ENCODE peak calls at places on chromosomes 12 and 14, in four cellular contexts. C is body of pancreas, I is HepG2, N is H9. D is an unnamed sample.

GRCh38 chr12:11967356-11968040 is 103.2 kb upstream of the BCL2L14 start:
- DNase-seq in C (no peak), I (no peak), N (no peak), D (no peak)

GRCh38 chr12:94558612-94559011 is 91.7 kb downstream of the TMCC3 start:
- DNase-seq in C (no peak), I (no peak), N (peak; percentile 20), D (no peak)

GRCh38 chr14:103398427-103399195 is 13.4 kb downstream of the MARK3 start:
- DNase-seq in C (peak; percentile 50), I (no peak), N (no peak), D (no peak)

GRCh38 chr12:30687265-30687986 is 8.2 kb downstream of the IPO8 start:
- DNase-seq in C (no peak), I (peak; percentile 8), N (no peak), D (no peak)

GRCh38 chr14:30317729-30318128 is 241.2 kb upstream of the G2E3 start:
- DNase-seq in C (no peak), I (peak; percentile 53), N (no peak), D (no peak)

GRCh38 chr12:89072303-89073026 is 279.8 kb downstream of the DUSP6 start:
- DNase-seq in C (no peak), I (no peak), N (no peak), D (no peak)

GRCh38 chr12:58895053-58895452 is 25.3 kb downstream of the LRIG3 start:
- DNase-seq in C (no peak), I (no peak), N (no peak), D (no peak)

GRCh38 chr12:52984136-52984535 is 22.1 kb upstream of the EIF4B start:
- DNase-seq in C (no peak), I (no peak), N (no peak), D (no peak)

GRCh38 chr14:70827366-70828151 is 18.2 kb upstream of the MAP3K9 start:
- DNase-seq in C (no peak), I (peak; percentile 41), N (no peak), D (no peak)

GRCh38 chr12:123062682-123063426 is 82.4 kb downstream of the ARL6IP4 start:
- DNase-seq in C (peak; percentile 69), I (peak; percentile 91), N (no peak), D (peak; percentile 46)

GRCh38 chr14:102236026-102236425 is 68.9 kb downstream of the MOK start:
- DNase-seq in C (no peak), I (no peak), N (no peak), D (no peak)

GRCh38 chr12:123532021-123532420 is 1.5 kb downstream of the RILPL1 start:
- DNase-seq in C (no peak), I (no peak), N (no peak), D (no peak)

GRCh38 chr12:130280226-130280625 is 57.5 kb upstream of the PIWIL1 start:
- DNase-seq in C (no peak), I (no peak), N (no peak), D (no peak)

GRCh38 chr14:29928342-29928640 is 644 bp upstream of the PRKD1 start:
- DNase-seq in C (no peak), I (no peak), N (peak; percentile 49), D (no peak)

GRCh38 chr12:92434607-92435025 is 268.2 kb upstream of the PLEKHG7 start:
- DNase-seq in C (no peak), I (no peak), N (no peak), D (no peak)

GRCh38 chr14:36478782-36479181 is 41.2 kb downstream of the NKX2-1 start:
- DNase-seq in C (no peak), I (no peak), N (no peak), D (peak; percentile 28)

GRCh38 chr14:68549966-68550705 is 242.7 kb downstream of the ZFP36L1 start:
- DNase-seq in C (no peak), I (no peak), N (no peak), D (no peak)

GRCh38 chr12:116099664-116100432 is 177.6 kb downstream of the MED13L start:
- DNase-seq in C (no peak), I (no peak), N (no peak), D (no peak)

GRCh38 chr14:75804570-75805275 is 143.7 kb downstream of the TTLL5 start:
- DNase-seq in C (no peak), I (no peak), N (no peak), D (no peak)

GRCh38 chr14:75806247-75806876 is 145.3 kb downstream of the TTLL5 start:
- DNase-seq in C (no peak), I (no peak), N (no peak), D (no peak)

GRCh38 chr14:75803768-75804167 is 142.7 kb downstream of the TTLL5 start:
- DNase-seq in C (no peak), I (no peak), N (no peak), D (no peak)

GRCh38 chr14:75805646-75806045 is 144.6 kb downstream of the TTLL5 start:
- DNase-seq in C (no peak), I (no peak), N (no peak), D (no peak)

DNA sequence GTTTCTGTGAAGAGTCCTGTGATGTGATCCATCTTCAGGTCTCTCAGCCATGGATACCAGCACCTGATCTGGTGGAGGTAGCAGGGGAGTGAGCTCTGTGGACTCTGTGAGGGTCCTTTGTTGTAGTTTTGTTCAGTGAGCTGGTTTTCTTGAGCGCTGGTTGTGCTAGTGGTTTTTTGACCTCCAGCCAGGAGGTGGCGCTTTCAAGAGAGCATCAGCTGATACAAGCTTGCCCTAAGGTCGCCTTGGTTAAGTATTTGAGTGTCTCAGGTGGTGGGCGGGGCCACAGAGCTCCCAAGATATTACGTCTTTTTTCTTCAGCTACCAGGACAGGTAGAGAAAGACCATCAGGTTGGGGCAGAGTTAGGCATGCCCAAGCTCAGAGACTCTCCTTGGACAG is 139.7 kb downstream of the TTLL5 start:
- DNase-seq in C (no peak), I (no peak), N (peak; percentile 69), D (no peak)
- TF ChIP-seq CTCF in C (no peak), I (peak; percentile 42), N (peak; percentile 66), D (no peak)

DNA sequence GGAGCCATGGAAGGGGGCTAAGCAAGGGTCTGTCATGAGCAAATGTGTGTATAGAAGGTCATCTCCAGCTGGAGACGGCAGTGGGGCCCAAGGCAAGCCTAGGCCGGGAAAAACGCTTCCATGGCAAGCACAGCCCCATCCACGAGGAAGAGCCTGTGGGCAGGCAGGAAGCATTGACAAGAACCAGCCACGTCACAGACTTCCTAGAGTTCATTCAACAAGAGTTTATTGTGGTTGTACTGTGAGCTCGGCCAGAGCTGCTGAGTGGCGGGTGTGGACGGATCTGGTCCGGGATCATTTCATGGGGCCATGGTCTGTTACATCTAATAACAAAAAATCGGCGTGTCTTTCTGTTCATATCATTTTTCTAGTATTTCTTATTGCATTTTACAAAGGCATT is 311.7 kb downstream of the TMEM121 start:
- DNase-seq in C (no peak), I (no peak), N (no peak), D (no peak)
- H3K9me3 ChIP-seq in C (no peaks in the 10 kb centered on the region), I (no peaks in the 10 kb centered on the region), N (peaks cover 92% of the 10 kb centered on the region), D (peaks cover 23% of the 10 kb centered on the region)

DNA sequence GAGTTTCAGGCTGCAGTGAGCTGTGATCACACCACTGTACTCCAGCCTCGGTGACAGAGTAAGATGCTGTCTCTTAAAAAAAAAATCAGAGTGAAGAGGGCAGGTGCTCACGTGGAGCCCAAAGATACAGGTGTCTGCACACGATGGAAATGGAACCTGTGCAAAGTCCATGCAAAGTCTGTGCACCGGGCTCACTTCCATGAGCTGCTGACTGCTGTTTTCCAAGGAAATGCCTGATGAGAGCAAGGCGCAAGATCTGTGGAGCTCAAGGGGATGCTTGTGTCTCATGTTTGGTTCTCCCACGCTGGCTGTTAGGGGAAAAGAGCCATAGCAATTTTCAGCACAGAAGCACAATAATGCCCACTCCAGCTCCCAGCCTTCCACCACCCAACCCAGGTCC is 27.7 kb upstream of the DICER1 start:
- DNase-seq in C (no peak), I (no peak), N (no peak), D (no peak)
- H3K27ac ChIP-seq in C (peak overlapping the region; percentile 70), I (no peak overlapping the region), N (no peak overlapping the region), D (no peak overlapping the region)

GRCh38 chr12:32125455-32126084 is 18.9 kb downstream of the BICD1 start:
- DNase-seq in C (no peak), I (no peak), N (no peak), D (no peak)
- TF ChIP-seq CTCF in C (no peak), I (no peak), N (no peak), D (no peak)

GRCh38 chr14:105844810-105845724 is 318.7 kb downstream of the TMEM121 start:
- DNase-seq in C (no peak), I (no peak), N (peak; percentile 14), D (no peak)

GRCh38 chr14:105845725-105846309 is 319.4 kb downstream of the TMEM121 start:
- DNase-seq in C (no peak), I (no peak), N (no peak), D (no peak)

GRCh38 chr14:105846312-105846711 is 319.9 kb downstream of the TMEM121 start:
- DNase-seq in C (no peak), I (no peak), N (no peak), D (no peak)

GRCh38 chr14:105848570-105848969 is 322.2 kb downstream of the TMEM121 start:
- DNase-seq in C (no peak), I (no peak), N (no peak), D (no peak)

DNA sequence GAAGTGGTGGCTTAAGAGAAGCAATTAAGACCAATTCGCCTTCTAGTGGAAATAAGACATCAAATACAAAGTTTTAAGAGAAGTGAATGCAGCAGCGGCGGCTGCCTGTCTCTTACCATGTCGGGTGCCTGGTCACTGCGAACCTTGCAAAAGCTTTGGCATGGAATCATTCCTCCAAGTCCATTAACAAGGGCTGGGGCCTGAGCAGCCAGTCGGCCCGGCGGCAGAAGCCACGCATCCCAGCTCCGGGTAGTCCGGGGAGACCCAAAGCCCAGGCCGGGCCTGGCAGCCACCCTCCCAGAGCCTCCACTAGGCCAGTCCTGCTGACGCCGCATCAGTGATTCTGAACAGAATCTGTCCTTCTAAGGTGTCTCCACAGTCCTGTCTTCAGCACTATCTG is 321.0 kb downstream of the TMEM121 start:
- DNase-seq in C (no peak), I (no peak), N (no peak), D (no peak)
- H3K9me3 ChIP-seq in C (no peaks in the 10 kb centered on the region), I (no peaks in the 10 kb centered on the region), N (peaks cover 92% of the 10 kb centered on the region), D (peaks cover 8% of the 10 kb centered on the region)

GRCh38 chr12:24911284-24911791 is 37.6 kb downstream of the BCAT1 start:
- DNase-seq in C (no peak), I (peak; percentile 94), N (no peak), D (no peak)
- H3K27ac ChIP-seq in C (peak overlapping the region; percentile 50), I (peak overlapping the region; percentile 90), N (no peak overlapping the region), D (no peak overlapping the region)

GRCh38 chr12:49019435-49020317 is 1.1 kb upstream of the PRKAG1 start:
- DNase-seq in C (no peak), I (peak; percentile 39), N (peak; percentile 75), D (no peak)
- TF ChIP-seq CTCF in C (no peak), I (peak; percentile 50), N (peak; percentile 60), D (peak; percentile 47)

GRCh38 chr14:66944872-66945271 is 244.4 kb upstream of the GARIN2 start:
- DNase-seq in C (no peak), I (peak; percentile 19), N (no peak), D (no peak)
- H3K9me3 ChIP-seq in C (no peaks in the 10 kb centered on the region), I (peaks cover 40% of the 10 kb centered on the region), N (peaks cover 21% of the 10 kb centered on the region), D (peaks cover 8% of the 10 kb centered on the region)

DNA sequence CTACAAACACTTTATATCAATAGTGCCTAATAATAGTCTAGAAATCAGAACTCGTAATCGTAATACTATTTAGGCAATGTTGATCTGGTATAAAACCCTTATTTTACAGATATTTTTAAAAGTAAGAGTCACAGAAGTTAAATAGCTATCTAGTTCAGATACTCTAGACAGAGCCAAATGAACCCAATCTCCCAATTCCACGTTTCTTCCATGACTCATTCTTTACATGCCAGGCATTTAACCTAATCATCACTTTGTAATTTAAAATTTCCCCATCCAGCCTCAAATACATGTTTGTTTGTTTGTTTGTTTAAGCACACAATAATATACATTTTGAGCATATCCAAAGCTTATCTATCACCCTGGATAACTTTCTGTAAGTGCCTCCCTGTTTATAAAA is 36.4 kb upstream of the GARIN6 start:
- DNase-seq in C (no peak), I (no peak), N (no peak), D (no peak)
- H3K27ac ChIP-seq in C (no peak overlapping the region), I (no peak overlapping the region), N (no peak overlapping the region), D (no peak overlapping the region)

D was measured in keratinocyte.